ENCODE peak calls at places on chromosomes 11 and 22, in six cellular contexts. One of them, this sample, is unnamed.

GRCh38 chr22:35564975-35565867 is 24.6 kb downstream of the RASD2 start:
- DNase-seq in NCI-H1417: no peak
- DNase-seq in NCI-H345: no peak
- DNase-seq in transverse colon: no peak
- DNase-seq in sciatic nerve: no peak
- DNase-seq in Kasumi-1: no peak
- DNase-seq in this sample: no peak

GRCh38 chr11:86456075-86456939 is 81.6 kb downstream of the CCDC81 start:
- DNase-seq in Kasumi-1: peak; percentile 83
- DNase-seq in NCI-H345: peak; percentile 83
- DNase-seq in transverse colon: peak; percentile 87
- DNase-seq in NCI-H1417: peak; percentile 90
- DNase-seq in sciatic nerve: peak; percentile 95
- DNase-seq in this sample: peak; percentile 76

GRCh38 chr22:35761037-35761436 is 43.4 kb downstream of the APOL5 start:
- DNase-seq in transverse colon: no peak
- DNase-seq in sciatic nerve: no peak
- DNase-seq in NCI-H1417: peak; percentile 0
- DNase-seq in Kasumi-1: peak; percentile 19
- DNase-seq in NCI-H345: no peak
- DNase-seq in this sample: no peak

GRCh38 chr22:47515384-47516125 is 753.1 kb downstream of the TBC1D22A start:
- DNase-seq in transverse colon: no peak
- DNase-seq in sciatic nerve: no peak
- DNase-seq in Kasumi-1: no peak
- DNase-seq in NCI-H345: no peak
- DNase-seq in NCI-H1417: peak; percentile 19
- DNase-seq in this sample: no peak

GRCh38 chr22:33049125-33049729 is 9.0 kb downstream of the SYN3 start:
- DNase-seq in Kasumi-1: peak; percentile 76
- DNase-seq in sciatic nerve: peak; percentile 86
- DNase-seq in NCI-H1417: peak; percentile 68
- DNase-seq in transverse colon: peak; percentile 67
- DNase-seq in NCI-H345: peak; percentile 12
- DNase-seq in this sample: peak; percentile 72

GRCh38 chr11:27718853-27719574 is 18.8 kb upstream of the BDNF start:
- DNase-seq in Kasumi-1: no peak
- DNase-seq in sciatic nerve: no peak
- DNase-seq in NCI-H345: peak; percentile 22
- DNase-seq in NCI-H1417: peak; percentile 91
- DNase-seq in transverse colon: peak; percentile 12
- DNase-seq in this sample: no peak

GRCh38 chr22:24592846-24593809 is at the start of gene LRRC75B:
- DNase-seq in NCI-H1417: no peak
- DNase-seq in transverse colon: peak; percentile 93
- DNase-seq in Kasumi-1: peak; percentile 15
- DNase-seq in NCI-H345: peak; percentile 57
- DNase-seq in sciatic nerve: peak; percentile 95
- DNase-seq in this sample: peak; percentile 76

GRCh38 chr11:35014352-35014751 is 97.9 kb downstream of the PDHX start:
- DNase-seq in NCI-H1417: no peak
- DNase-seq in Kasumi-1: no peak
- DNase-seq in transverse colon: no peak
- DNase-seq in NCI-H345: no peak
- DNase-seq in sciatic nerve: no peak
- DNase-seq in this sample: no peak

GRCh38 chr11:130478204-130478701 is 29.8 kb downstream of the ADAMTS15 start:
- DNase-seq in NCI-H1417: no peak
- DNase-seq in Kasumi-1: no peak
- DNase-seq in sciatic nerve: peak; percentile 89
- DNase-seq in NCI-H345: no peak
- DNase-seq in transverse colon: peak; percentile 48
- DNase-seq in this sample: no peak

GRCh38 chr11:61752117-61752924 is at the start of gene MYRF:
- DNase-seq in NCI-H1417: peak; percentile 27
- DNase-seq in Kasumi-1: peak; percentile 42
- DNase-seq in NCI-H345: peak; percentile 32
- DNase-seq in sciatic nerve: peak; percentile 69
- DNase-seq in transverse colon: peak; percentile 75
- DNase-seq in this sample: no peak

GRCh38 chr11:45896392-45897068 is 10.5 kb downstream of the FREY1 start:
- DNase-seq in sciatic nerve: no peak
- DNase-seq in NCI-H1417: peak; percentile 90
- DNase-seq in Kasumi-1: no peak
- DNase-seq in NCI-H345: peak; percentile 84
- DNase-seq in transverse colon: no peak
- DNase-seq in this sample: no peak

GRCh38 chr11:47236482-47236881 is 12.1 kb downstream of the ACP2 start:
- DNase-seq in sciatic nerve: no peak
- DNase-seq in NCI-H1417: no peak
- DNase-seq in Kasumi-1: peak; percentile 23
- DNase-seq in transverse colon: no peak
- DNase-seq in NCI-H345: peak; percentile 13
- DNase-seq in this sample: no peak

GRCh38 chr22:38481162-38481870 is 13.4 kb downstream of the KDELR3 start:
- DNase-seq in Kasumi-1: no peak
- DNase-seq in NCI-H1417: no peak
- DNase-seq in NCI-H345: no peak
- DNase-seq in sciatic nerve: no peak
- DNase-seq in transverse colon: no peak
- DNase-seq in this sample: no peak

GRCh38 chr11:30006876-30007275 is 10.0 kb downstream of the KCNA4 start:
- DNase-seq in transverse colon: no peak
- DNase-seq in sciatic nerve: no peak
- DNase-seq in NCI-H345: no peak
- DNase-seq in Kasumi-1: no peak
- DNase-seq in NCI-H1417: peak; percentile 23
- DNase-seq in this sample: no peak

GRCh38 chr22:38792833-38793232 is 1.1 kb downstream of the DNAL4 start:
- DNase-seq in transverse colon: no peak
- DNase-seq in NCI-H1417: no peak
- DNase-seq in NCI-H345: no peak
- DNase-seq in sciatic nerve: no peak
- DNase-seq in Kasumi-1: no peak
- DNase-seq in this sample: no peak

GRCh38 chr22:17974703-17975372 is 49.5 kb downstream of the MICAL3 start:
- DNase-seq in NCI-H1417: no peak
- DNase-seq in sciatic nerve: no peak
- DNase-seq in Kasumi-1: no peak
- DNase-seq in NCI-H345: no peak
- DNase-seq in transverse colon: no peak
- DNase-seq in this sample: no peak

This sample was measured in KBM-7.